ENCODE peak calls at places on chromosomes 16 and 17, in nine cellular contexts. F is stimulated activated naive CD4-positive, alpha-beta T cell; R is stimulated activated CD4-positive, alpha-beta T cell treated with anti-CD3 and anti-CD28 coated beads, TNF-alpha, amount 100 ng/mL, for 4 hours; Q is germinal center; H is nucleus accumbens; P is cardiac fibroblast; K is GM04503; I is tibial artery; B is CD8-positive, alpha-beta memory T cell. M is an unnamed sample.

GRCh38 chr17:1123397-1124237 is 56.2 kb downstream of the ABR start:
- DNase-seq in Q (no peak), P (no peak), I (no peak), H (no peak), R (no peak), F (no peak), B (no peak), K (no peak), M (no peak)

GRCh38 chr17:55432358-55433028 is 10.9 kb upstream of the MMD start:
- DNase-seq in I (no peak), H (no peak), R (no peak), Q (no peak), P (peak), B (no peak), F (no peak), K (no peak), M (no peak)

GRCh38 chr17:30964878-30965277 is 6.0 kb upstream of the RNF135 start:
- DNase-seq in P (peak), R (no peak), H (no peak), K (no peak), I (peak), Q (no peak), B (no peak), F (no peak), M (no peak)

GRCh38 chr17:48483471-48484131 is 47.2 kb downstream of the HOXB1 start:
- DNase-seq in Q (peak), R (no peak), P (peak), B (no peak), H (no peak), F (no peak), I (no peak), K (peak), M (peak)

GRCh38 chr17:72858826-72859495 is 233.5 kb downstream of the SLC39A11 start:
- DNase-seq in F (no peak), R (no peak), H (no peak), P (no peak), B (no peak), I (no peak), Q (no peak), K (no peak), M (no peak)

GRCh38 chr17:58278661-58279015 is 2.1 kb downstream of the MPO start:
- DNase-seq in P (peak), K (no peak), I (no peak), H (no peak), F (no peak), R (no peak), B (no peak), Q (no peak), M (no peak)

GRCh38 chr17:58520843-58521430 is 6.5 kb upstream of the MTMR4 start:
- DNase-seq in F (no peak), P (peak), H (no peak), K (no peak), B (no peak), I (no peak), Q (no peak), R (no peak), M (no peak)

GRCh38 chr17:75341784-75342183 is 52.6 kb upstream of the SLC25A19 start:
- DNase-seq in R (no peak), F (no peak), B (no peak), Q (no peak), I (no peak), K (no peak), P (no peak), H (no peak), M (no peak)

GRCh38 chr17:8894189-8894611 is 26.7 kb upstream of the PIK3R6 start:
- DNase-seq in I (peak), K (no peak), R (no peak), B (no peak), F (no peak), Q (no peak), H (no peak), P (no peak), M (no peak)

GRCh38 chr17:39919087-39919683 is 750 bp upstream of the GSDMB start:
- DNase-seq in H (no peak), I (no peak), P (no peak), Q (no peak), K (no peak), F (no peak), B (no peak), R (no peak), M (no peak)

GRCh38 chr17:45131294-45131615 is 1.1 kb downstream of the PLCD3 start:
- DNase-seq in I (peak), H (no peak), P (no peak), F (no peak), R (no peak), B (no peak), K (no peak), Q (no peak), M (no peak)

GRCh38 chr16:89422905-89423630 is 67.3 kb downstream of the ANKRD11 start:
- DNase-seq in H (no peak), R (no peak), Q (no peak), K (no peak), I (no peak), P (no peak), F (no peak), B (peak), M (no peak)